ENCODE peak calls at places on chromosomes 12 and 14, in four cellular contexts. One of them, this sample, is unnamed.

GRCh38 chr12:43063642-43064041 is 474.1 kb upstream of the PRICKLE1 start:
- DNase-seq in HepG2: no peak
- DNase-seq in uterus: no peak
- DNase-seq in transverse colon: no peak
- DNase-seq in this sample: no peak

GRCh38 chr12:72632286-72632685 is 360.1 kb downstream of the TRHDE start:
- DNase-seq in transverse colon: no peak
- DNase-seq in HepG2: no peak
- DNase-seq in uterus: no peak
- DNase-seq in this sample: no peak

GRCh38 chr12:20269352-20270067 is 98.8 kb upstream of the PDE3A start:
- DNase-seq in uterus: no peak
- DNase-seq in transverse colon: no peak
- DNase-seq in HepG2: no peak
- DNase-seq in this sample: no peak

GRCh38 chr12:122064780-122065588 is 13.6 kb upstream of the MLXIP start:
- DNase-seq in transverse colon: no peak
- DNase-seq in HepG2: peak; percentile 69
- DNase-seq in uterus: peak; percentile 86
- DNase-seq in this sample: peak; percentile 72

GRCh38 chr12:6312529-6313325 is 2.2 kb downstream of the PLEKHG6 start:
- DNase-seq in HepG2: no peak
- DNase-seq in transverse colon: peak; percentile 92
- DNase-seq in uterus: no peak
- DNase-seq in this sample: no peak

GRCh38 chr14:69088523-69089445 is 64.1 kb downstream of the DCAF5 start:
- DNase-seq in uterus: no peak
- DNase-seq in transverse colon: no peak
- DNase-seq in HepG2: no peak
- DNase-seq in this sample: no peak

GRCh38 chr12:79373896-79374499 is 316.8 kb downstream of the PAWR start:
- DNase-seq in uterus: no peak
- DNase-seq in HepG2: peak; percentile 9
- DNase-seq in transverse colon: no peak
- DNase-seq in this sample: peak; percentile 31

GRCh38 chr14:46405095-46405494 is 246.5 kb downstream of the RPL10L start:
- DNase-seq in transverse colon: no peak
- DNase-seq in HepG2: no peak
- DNase-seq in uterus: no peak
- DNase-seq in this sample: no peak

GRCh38 chr12:132615579-132616066 is 3.0 kb upstream of the P2RX2 start:
- DNase-seq in transverse colon: no peak
- DNase-seq in HepG2: no peak
- DNase-seq in uterus: no peak
- DNase-seq in this sample: no peak

GRCh38 chr14:89466939-89467338 is 49.9 kb upstream of the FOXN3 start:
- DNase-seq in transverse colon: no peak
- DNase-seq in uterus: no peak
- DNase-seq in HepG2: no peak
- DNase-seq in this sample: no peak

GRCh38 chr14:91127411-91127810 is 13.5 kb downstream of the DGLUCY start:
- DNase-seq in transverse colon: peak; percentile 84
- DNase-seq in uterus: no peak
- DNase-seq in HepG2: no peak
- DNase-seq in this sample: no peak

GRCh38 chr12:79643821-79644220 is 46.9 kb downstream of the PAWR start:
- DNase-seq in uterus: no peak
- DNase-seq in HepG2: peak; percentile 82
- DNase-seq in transverse colon: no peak
- DNase-seq in this sample: no peak

GRCh38 chr12:52608826-52609630 is 7.8 kb upstream of the KRT72 start:
- DNase-seq in transverse colon: no peak
- DNase-seq in uterus: no peak
- DNase-seq in HepG2: no peak
- DNase-seq in this sample: no peak

GRCh38 chr12:50928392-50928791 is 24.0 kb upstream of the HIGD1C start:
- DNase-seq in uterus: no peak
- DNase-seq in HepG2: no peak
- DNase-seq in transverse colon: no peak
- DNase-seq in this sample: no peak

GRCh38 chr12:57753938-57754337 is 965 bp upstream of the MARCHF9 start:
- DNase-seq in HepG2: no peak
- DNase-seq in uterus: no peak
- DNase-seq in transverse colon: no peak
- DNase-seq in this sample: no peak

GRCh38 chr14:65164068-65164824 is 61.9 kb upstream of the MAX start:
- DNase-seq in HepG2: peak; percentile 43
- DNase-seq in transverse colon: no peak
- DNase-seq in uterus: no peak
- DNase-seq in this sample: peak; percentile 34

GRCh38 chr14:73594491-73594890 is 2.8 kb downstream of the ACOT4 start:
- DNase-seq in transverse colon: no peak
- DNase-seq in uterus: no peak
- DNase-seq in HepG2: no peak
- DNase-seq in this sample: no peak

DNA sequence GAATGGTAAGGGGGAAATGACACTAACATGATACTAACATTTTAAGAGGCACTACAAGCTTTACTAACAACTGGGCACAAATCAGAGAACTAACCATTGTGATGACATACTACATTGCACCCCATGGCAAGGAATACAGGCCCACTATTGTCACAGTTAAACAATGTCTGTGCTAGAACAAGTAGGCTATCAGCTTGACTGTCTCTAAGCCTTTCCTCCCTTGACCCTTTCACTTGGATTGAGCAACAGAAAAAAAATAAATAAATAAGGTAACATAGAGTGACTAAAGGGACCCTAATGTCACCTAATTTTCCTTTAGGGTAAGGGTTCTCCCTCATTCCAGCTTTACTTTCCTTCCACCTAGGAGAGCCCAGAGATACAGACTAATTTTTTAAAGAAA is 4.4 kb downstream of the SLC38A2 start:
- DNase-seq in HepG2: peak; percentile 73
- DNase-seq in transverse colon: no peak
- DNase-seq in uterus: no peak
- DNase-seq in this sample: no peak
- TF ChIP-seq POLR2A in HepG2: peak; percentile 58
- TF ChIP-seq POLR2A in transverse colon: no peak
- TF ChIP-seq POLR2A in uterus: no peak
- TF ChIP-seq POLR2A in this sample: no peak

DNA sequence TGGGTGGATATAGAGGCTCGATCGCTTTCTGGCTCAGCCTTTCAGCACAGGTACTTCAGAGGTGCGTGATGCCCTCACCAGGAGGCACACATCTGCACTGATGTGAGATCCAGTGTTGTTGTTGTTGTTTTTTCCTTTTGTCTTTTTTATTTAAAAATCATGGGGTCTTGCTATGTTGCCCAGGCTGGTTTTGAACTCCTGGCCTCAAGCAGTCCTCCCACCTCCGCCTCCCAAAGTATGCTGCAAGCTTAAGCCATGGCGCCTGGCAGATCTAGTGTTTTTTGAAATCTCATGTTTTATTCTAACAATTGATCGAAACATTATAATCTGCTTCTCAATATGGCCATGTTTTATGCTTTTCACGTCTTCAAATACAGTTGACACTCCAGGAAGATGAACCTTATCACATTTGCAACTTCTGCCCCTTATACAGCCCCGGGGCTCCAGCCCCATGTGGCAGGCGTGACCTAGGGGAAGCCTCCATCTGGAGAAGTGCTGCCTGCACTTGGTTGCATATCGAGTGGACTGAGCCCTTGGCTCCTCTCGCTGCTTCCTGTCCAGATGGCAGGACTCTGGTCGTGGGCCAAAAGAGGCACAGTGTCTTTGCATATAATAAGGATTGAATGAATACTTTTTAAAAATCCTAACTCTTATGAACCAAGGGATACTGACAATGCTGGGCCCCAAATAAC is 71.7 kb downstream of the TRAF3 start:
- DNase-seq in transverse colon: peak; percentile 65
- DNase-seq in HepG2: no peak
- DNase-seq in uterus: no peak
- DNase-seq in this sample: no peak
- TF ChIP-seq POLR2A in transverse colon: no peak
- TF ChIP-seq POLR2A in HepG2: no peak
- TF ChIP-seq POLR2A in uterus: no peak
- TF ChIP-seq POLR2A in this sample: no peak

GRCh38 chr14:60324837-60325236 is 75.8 kb downstream of the PPM1A start:
- DNase-seq in transverse colon: no peak
- DNase-seq in uterus: no peak
- DNase-seq in HepG2: no peak
- DNase-seq in this sample: no peak

GRCh38 chr14:60328588-60328987 is 79.6 kb downstream of the PPM1A start:
- DNase-seq in transverse colon: no peak
- DNase-seq in uterus: no peak
- DNase-seq in HepG2: no peak
- DNase-seq in this sample: no peak

GRCh38 chr14:60331201-60332045 is 82.4 kb downstream of the PPM1A start:
- DNase-seq in transverse colon: peak; percentile 74
- DNase-seq in uterus: peak; percentile 43
- DNase-seq in HepG2: peak; percentile 54
- DNase-seq in this sample: peak; percentile 28

GRCh38 chr14:60326274-60326673 is 77.3 kb downstream of the PPM1A start:
- DNase-seq in uterus: no peak
- DNase-seq in transverse colon: no peak
- DNase-seq in HepG2: no peak
- DNase-seq in this sample: no peak

GRCh38 chr14:60327447-60328331 is 78.7 kb downstream of the PPM1A start:
- DNase-seq in transverse colon: peak; percentile 60
- DNase-seq in HepG2: no peak
- DNase-seq in uterus: peak; percentile 43
- DNase-seq in this sample: no peak
- TF ChIP-seq POLR2A in transverse colon: no peak
- TF ChIP-seq POLR2A in HepG2: no peak
- TF ChIP-seq POLR2A in uterus: no peak
- TF ChIP-seq POLR2A in this sample: no peak

GRCh38 chr14:102916347-102917055 is 6.0 kb upstream of the AMN start:
- DNase-seq in HepG2: no peak
- DNase-seq in transverse colon: no peak
- DNase-seq in uterus: no peak
- DNase-seq in this sample: no peak

GRCh38 chr14:102913341-102914211 is 8.9 kb upstream of the AMN start:
- DNase-seq in transverse colon: no peak
- DNase-seq in uterus: no peak
- DNase-seq in HepG2: no peak
- DNase-seq in this sample: no peak

GRCh38 chr14:102914474-102915291 is 7.8 kb upstream of the AMN start:
- DNase-seq in transverse colon: no peak
- DNase-seq in uterus: no peak
- DNase-seq in HepG2: no peak
- DNase-seq in this sample: no peak

GRCh38 chr14:102917056-102917385 is 5.4 kb upstream of the AMN start:
- DNase-seq in uterus: no peak
- DNase-seq in transverse colon: peak; percentile 42
- DNase-seq in HepG2: no peak
- DNase-seq in this sample: no peak

DNA sequence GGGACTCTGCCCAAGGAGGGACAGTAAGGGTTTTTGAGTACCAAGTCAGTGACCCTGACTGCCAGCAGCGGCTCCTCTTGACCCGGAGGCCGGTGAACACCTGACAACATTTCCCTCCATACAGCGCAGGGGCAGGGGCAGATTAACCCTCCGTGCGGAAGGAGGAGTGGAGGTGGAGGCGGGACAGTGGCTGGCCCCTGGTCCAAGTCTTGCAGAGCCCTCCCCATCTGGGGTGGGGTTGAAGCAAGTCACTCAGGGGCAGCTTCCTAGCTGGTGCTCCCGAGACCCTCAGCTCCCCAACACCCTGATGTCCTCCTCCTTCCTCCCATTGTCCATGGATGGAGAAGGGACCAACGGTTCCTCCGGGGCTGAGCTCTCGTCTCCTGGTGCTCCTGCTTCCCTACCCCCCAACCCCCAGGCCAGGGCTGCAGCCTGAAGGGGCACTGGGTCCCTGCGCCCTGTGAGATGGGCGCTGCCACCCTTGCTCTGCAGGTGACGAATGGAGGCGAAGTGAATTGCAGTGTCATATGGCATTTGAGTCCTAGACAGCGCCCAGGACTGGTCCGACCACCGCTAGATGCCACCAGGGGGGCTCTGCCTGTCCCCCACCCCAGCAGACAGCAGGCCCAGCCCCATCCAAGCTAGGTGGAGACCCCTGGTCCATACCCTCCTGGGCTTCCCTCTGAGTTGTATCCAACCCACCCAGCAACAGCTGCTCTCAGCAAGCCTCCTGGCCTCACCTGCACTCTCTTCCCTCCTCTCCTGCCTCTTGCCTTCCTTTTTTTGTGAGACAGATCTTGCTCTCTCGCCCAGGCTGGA is 7.0 kb upstream of the AMN start:
- DNase-seq in uterus: no peak
- DNase-seq in transverse colon: no peak
- DNase-seq in HepG2: no peak
- DNase-seq in this sample: no peak
- TF ChIP-seq POLR2A in uterus: no peak
- TF ChIP-seq POLR2A in transverse colon: no peak
- TF ChIP-seq POLR2A in HepG2: no peak
- TF ChIP-seq POLR2A in this sample: no peak

DNA sequence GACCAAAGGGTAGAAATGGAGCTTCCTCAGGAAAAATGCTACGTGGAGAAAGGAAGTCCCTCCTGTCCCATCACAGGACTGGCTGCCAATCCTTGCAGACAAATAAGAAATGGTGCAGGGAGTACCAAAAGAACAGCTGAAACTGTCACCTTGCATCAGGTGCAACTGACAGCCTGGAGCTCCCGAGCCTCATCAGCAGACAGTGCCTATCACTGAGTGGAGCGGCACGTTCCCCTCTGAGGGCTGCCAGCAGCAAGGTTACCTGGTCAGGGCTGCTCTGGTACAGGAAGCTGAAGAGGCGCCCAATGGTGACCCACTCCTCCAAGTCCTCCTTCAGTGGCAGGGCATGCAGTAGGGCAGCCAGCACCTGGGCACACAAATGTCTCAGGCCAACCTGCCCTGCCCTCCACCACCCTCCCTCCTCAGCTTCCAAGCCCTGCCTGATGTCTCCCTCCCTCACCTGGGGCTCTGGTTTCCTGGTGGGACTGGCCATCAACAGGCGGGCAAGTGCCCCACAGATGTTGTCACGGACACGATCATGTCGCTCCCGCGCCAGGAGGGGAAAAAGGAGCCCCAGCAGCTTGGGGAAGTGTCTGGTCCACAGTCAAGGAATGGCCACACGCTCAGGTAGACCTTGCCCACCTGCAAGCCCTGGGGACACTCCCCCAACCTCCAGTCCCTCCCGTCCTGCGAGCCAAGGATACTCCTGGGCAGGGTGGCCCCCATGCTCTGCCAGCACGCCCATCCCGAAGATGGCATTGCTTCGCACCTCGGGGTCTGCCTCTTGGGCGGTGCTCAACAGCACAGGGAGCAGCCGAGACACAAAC is 7.2 kb downstream of the IPO4 start:
- DNase-seq in uterus: no peak
- DNase-seq in HepG2: no peak
- DNase-seq in transverse colon: no peak
- DNase-seq in this sample: no peak
- TF ChIP-seq POLR2A in uterus: no peak
- TF ChIP-seq POLR2A in HepG2: no peak
- TF ChIP-seq POLR2A in transverse colon: no peak
- TF ChIP-seq POLR2A in this sample: no peak

This sample was measured in H54.